ENCODE peak calls at places on chromosomes 2 and 18, in nine cellular contexts. R is NCI-H1436; K is NCI-H1105; F is NCI-H69; I is hepatocyte; V is effector CD4-positive, alpha-beta T cell; D is stimulated activated CD8-positive, alpha-beta memory T cell treated with anti-CD3 and anti-CD28 coated beads, Interleukin-7, amount 100 ng/mL, for 1 hour; C is T-helper 2 cell; N is type B pancreatic cell. J is an unnamed sample.

GRCh38 chr2:101745711-101746694 is 48.5 kb downstream of the MAP4K4 start:
- DNase-seq in C (peak), I (no peak), F (no peak), D (no peak), R (no peak), N (no peak), K (no peak), V (no peak), J (no peak)

GRCh38 chr18:46002934-46003333 is 35.8 kb upstream of the EPG5 start:
- DNase-seq in K (no peak), R (no peak), F (no peak), D (no peak), I (no peak), V (no peak), N (no peak), C (no peak), J (no peak)

GRCh38 chr2:194346189-194346588 is 1310.8 kb upstream of the SLC39A10 start:
- DNase-seq in C (no peak), F (peak), I (no peak), R (peak), N (no peak), V (no peak), K (peak), D (no peak), J (no peak)

GRCh38 chr18:46946656-46947282 is 29.4 kb downstream of the KATNAL2 start:
- DNase-seq in F (peak), R (no peak), D (no peak), C (peak), I (peak), N (peak), K (peak), V (no peak), J (peak)

GRCh38 chr2:125643585-125643984 is 1012.4 kb upstream of the GYPC start:
- DNase-seq in R (no peak), K (no peak), D (no peak), C (no peak), I (no peak), F (no peak), N (no peak), V (no peak), J (no peak)

GRCh38 chr2:179201884-179202283 is 62.7 kb downstream of the SESTD1 start:
- DNase-seq in F (peak), V (no peak), K (no peak), D (no peak), I (no peak), C (no peak), N (no peak), R (no peak), J (no peak)

GRCh38 chr2:42095923-42096408 is 48.1 kb downstream of the PKDCC start:
- DNase-seq in I (peak), N (no peak), R (peak), D (peak), F (peak), K (peak), V (peak), C (peak), J (peak)

GRCh38 chr2:179226203-179226960 is 38.2 kb downstream of the SESTD1 start:
- DNase-seq in N (no peak), D (no peak), R (no peak), V (no peak), I (no peak), K (peak), C (no peak), F (peak), J (no peak)

GRCh38 chr2:181673178-181673577 is 7.1 kb downstream of the NEUROD1 start:
- DNase-seq in D (no peak), K (peak), R (peak), C (no peak), V (no peak), I (no peak), N (no peak), F (peak), J (no peak)

GRCh38 chr2:153477641-153478288 is 797 bp downstream of the RPRM start:
- DNase-seq in N (no peak), R (no peak), I (peak), V (no peak), D (no peak), F (peak), K (peak), C (no peak), J (no peak)

GRCh38 chr2:71933467-71934319 is 214.0 kb downstream of the CYP26B1 start:
- DNase-seq in I (no peak), K (no peak), R (peak), N (peak), D (no peak), V (no peak), F (no peak), C (no peak), J (no peak)

GRCh38 chr2:43006834-43007543 is 214.6 kb upstream of the HAAO start:
- DNase-seq in V (no peak), N (no peak), F (no peak), I (no peak), D (no peak), C (no peak), R (no peak), K (no peak), J (no peak)

GRCh38 chr2:235201796-235202195 is 250.0 kb downstream of the SH3BP4 start:
- DNase-seq in D (no peak), V (no peak), C (no peak), F (no peak), R (no peak), N (no peak), I (peak), K (no peak), J (no peak)

GRCh38 chr2:47272905-47273758 is 118.0 kb upstream of the STPG4 start:
- DNase-seq in D (no peak), C (no peak), F (peak), N (no peak), V (no peak), I (no peak), K (no peak), R (no peak), J (no peak)

GRCh38 chr18:49880656-49881055 is 67.3 kb upstream of the ACAA2 start:
- DNase-seq in I (no peak), R (no peak), V (no peak), D (no peak), C (peak), N (no peak), F (no peak), K (no peak), J (no peak)

GRCh38 chr2:84969511-84970265 is 1.3 kb upstream of the KCMF1 start:
- DNase-seq in C (peak), F (peak), D (no peak), R (no peak), N (no peak), I (no peak), V (peak), K (no peak), J (peak)

GRCh38 chr2:32452338-32453064 is 95.7 kb downstream of the BIRC6 start:
- DNase-seq in R (no peak), D (no peak), F (no peak), I (no peak), C (no peak), N (no peak), K (no peak), V (no peak), J (no peak)

GRCh38 chr18:9906407-9906955 is 7.3 kb upstream of the VAPA start:
- DNase-seq in R (no peak), F (no peak), V (no peak), K (no peak), N (no peak), C (no peak), D (no peak), I (no peak), J (no peak)

GRCh38 chr2:11842324-11842723 is 95.9 kb downstream of the LPIN1 start:
- DNase-seq in V (no peak), C (no peak), I (no peak), R (no peak), K (peak), N (no peak), D (no peak), F (peak), J (no peak)

GRCh38 chr2:133324150-133324561 is 244.1 kb downstream of the NCKAP5 start:
- DNase-seq in F (no peak), R (no peak), K (no peak), I (no peak), D (no peak), N (no peak), V (no peak), C (no peak), J (no peak)

GRCh38 chr2:218860950-218861381 is 1.4 kb downstream of the WNT6 start:
- DNase-seq in K (no peak), N (peak), R (peak), V (no peak), F (peak), I (peak), D (no peak), C (no peak), J (peak)

GRCh38 chr2:205574041-205574440 is 108.3 kb upstream of the NRP2 start:
- DNase-seq in I (no peak), C (no peak), V (no peak), N (no peak), D (no peak), R (no peak), F (no peak), K (no peak), J (no peak)

GRCh38 chr18:6106116-6106645 is 210.9 kb upstream of the TMEM200C start:
- DNase-seq in F (peak), K (no peak), R (no peak), I (no peak), C (no peak), D (no peak), V (no peak), N (no peak), J (no peak)

GRCh38 chr2:26983746-26984145 is 13.3 kb downstream of the MAPRE3 start:
- DNase-seq in I (no peak), V (no peak), K (no peak), D (no peak), F (no peak), N (no peak), C (no peak), R (no peak), J (no peak)

GRCh38 chr18:74255022-74255658 is 36.6 kb downstream of the CYB5A start:
- DNase-seq in K (no peak), R (no peak), V (no peak), D (no peak), N (no peak), F (no peak), C (no peak), I (no peak), J (no peak)

GRCh38 chr18:58180738-58181353 is 136.8 kb downstream of the NEDD4L start:
- DNase-seq in C (peak), N (no peak), R (peak), K (peak), F (peak), I (peak), D (peak), V (peak), J (peak)

GRCh38 chr2:239182981-239183791 is 217.6 kb downstream of the HDAC4 start:
- DNase-seq in K (no peak), F (no peak), C (no peak), D (no peak), R (no peak), V (no peak), I (no peak), N (peak), J (no peak)

GRCh38 chr2:171146633-171147032 is 14.1 kb downstream of the TLK1 start:
- DNase-seq in V (no peak), R (no peak), D (no peak), C (no peak), I (no peak), K (no peak), N (no peak), F (no peak), J (no peak)

GRCh38 chr2:141392517-141393213 is 738.2 kb downstream of the LRP1B start:
- DNase-seq in C (no peak), F (no peak), I (peak), V (no peak), R (no peak), K (no peak), D (no peak), N (no peak), J (no peak)

GRCh38 chr2:43067254-43068052 is 159.0 kb downstream of the ZFP36L2 start:
- DNase-seq in C (no peak), I (no peak), V (no peak), D (no peak), K (no peak), R (no peak), F (no peak), N (no peak), J (no peak)

GRCh38 chr18:10973579-10974260 is 175.6 kb downstream of the PIEZO2 start:
- DNase-seq in K (no peak), F (no peak), I (no peak), N (no peak), R (no peak), D (no peak), C (no peak), V (no peak), J (no peak)

GRCh38 chr18:10565835-10566234 is 40.0 kb downstream of the NAPG start:
- DNase-seq in C (no peak), D (no peak), R (no peak), F (no peak), V (no peak), K (no peak), N (no peak), I (no peak), J (no peak)

GRCh38 chr2:64422466-64422865 is 31.5 kb upstream of the LGALSL start:
- DNase-seq in C (no peak), F (no peak), D (no peak), N (no peak), K (no peak), R (no peak), I (no peak), V (no peak), J (no peak)

GRCh38 chr2:26727641-26728561 is 35.4 kb downstream of the KCNK3 start:
- DNase-seq in I (no peak), K (no peak), N (no peak), D (no peak), V (no peak), C (peak), R (no peak), F (no peak), J (no peak)

GRCh38 chr2:58557166-58557565 is 316.0 kb upstream of the FANCL start:
- DNase-seq in C (no peak), I (no peak), N (no peak), K (no peak), F (peak), R (no peak), V (no peak), D (no peak), J (no peak)

GRCh38 chr2:45168731-45169338 is 159.6 kb upstream of the SIX2 start:
- DNase-seq in V (no peak), D (no peak), R (no peak), C (peak), I (no peak), F (peak), N (no peak), K (no peak), J (no peak)